ENCODE peak calls at places on chromosomes 7 and 10, in four cellular contexts. K, D, Q and O are unnamed samples.

GRCh38 chr10:20486791-20487190 is 410.3 kb downstream of the NEBL start:
- DNase-seq in K (no peak), D (no peak), Q (no peak), O (no peak)

GRCh38 chr10:60089095-60089494 is 182.7 kb upstream of the CCDC6 start:
- DNase-seq in K (no peak), D (peak; percentile 13), Q (peak; percentile 3), O (no peak)

GRCh38 chr10:60239228-60239627 is 150.4 kb downstream of the ANK3 start:
- DNase-seq in K (no peak), D (no peak), Q (no peak), O (no peak)

GRCh38 chr10:113788604-113789083 is 37.2 kb downstream of the PLEKHS1 start:
- DNase-seq in K (peak; percentile 9), D (peak; percentile 44), Q (no peak), O (no peak)

GRCh38 chr10:101817542-101818118 is 614 bp downstream of the OGA start:
- DNase-seq in K (peak; percentile 77), D (peak; percentile 74), Q (no peak), O (no peak)

GRCh38 chr10:23081156-23081833 is 14.1 kb upstream of the MSRB2 start:
- DNase-seq in K (no peak), D (no peak), Q (no peak), O (no peak)

GRCh38 chr7:48168159-48168558 is 3.1 kb upstream of the ABCA13 start:
- DNase-seq in K (no peak), D (no peak), Q (no peak), O (no peak)

GRCh38 chr10:100653957-100654834 is 91.2 kb upstream of the PAX2 start:
- DNase-seq in K (no peak), D (no peak), Q (no peak), O (peak; percentile 70)

GRCh38 chr10:48444266-48444665 is 137.8 kb downstream of the MAPK8 start:
- DNase-seq in K (peak; percentile 46), D (no peak), Q (peak; percentile 14), O (no peak)

GRCh38 chr10:111523016-111523415 is 446.2 kb downstream of the ADRA2A start:
- DNase-seq in K (no peak), D (no peak), Q (no peak), O (no peak)

GRCh38 chr10:42963302-42963701 is 113.6 kb upstream of the RET start:
- DNase-seq in K (no peak), D (no peak), Q (no peak), O (peak; percentile 13)

GRCh38 chr10:4046722-4047354 is 261.8 kb upstream of the KLF6 start:
- DNase-seq in K (no peak), D (no peak), Q (no peak), O (no peak)

GRCh38 chr10:1737222-1738061 is at the start of gene ADARB2:
- DNase-seq in K (no peak), D (no peak), Q (no peak), O (peak; percentile 83)

GRCh38 chr10:88598060-88598459 is 11.5 kb downstream of the LIPJ start:
- DNase-seq in K (no peak), D (no peak), Q (no peak), O (no peak)

GRCh38 chr10:79425074-79425532 is 20.3 kb downstream of the ZCCHC24 start:
- DNase-seq in K (no peak), D (no peak), Q (no peak), O (no peak)

GRCh38 chr7:139702313-139702731 is 75.5 kb downstream of the HIPK2 start:
- DNase-seq in K (no peak), D (no peak), Q (no peak), O (no peak)

GRCh38 chr10:28217848-28218247 is 85.0 kb downstream of the MPP7 start:
- DNase-seq in K (no peak), D (no peak), Q (no peak), O (no peak)

GRCh38 chr7:30168800-30169584 is 34.2 kb downstream of the MTURN start:
- DNase-seq in K (no peak), D (peak; percentile 36), Q (no peak), O (no peak)

GRCh38 chr10:67550838-67551402 is 145.1 kb downstream of the CTNNA3 start:
- DNase-seq in K (no peak), D (no peak), Q (no peak), O (no peak)

GRCh38 chr10:25226775-25227682 is 52.2 kb downstream of the GPR158 start:
- DNase-seq in K (peak; percentile 21), D (no peak), Q (peak; percentile 21), O (peak; percentile 41)

GRCh38 chr7:89927762-89928161 is 226.5 kb upstream of the STEAP1 start:
- DNase-seq in K (no peak), D (no peak), Q (no peak), O (no peak)

GRCh38 chr10:10128387-10128786 is 889.3 kb upstream of the CELF2 start:
- DNase-seq in K (no peak), D (no peak), Q (no peak), O (no peak)

GRCh38 chr7:36396150-36396549 is 6.5 kb downstream of the ANLN start:
- DNase-seq in K (no peak), D (no peak), Q (no peak), O (no peak)

GRCh38 chr7:157627033-157627432 is 290.2 kb downstream of the DNAJB6 start:
- DNase-seq in K (no peak), D (no peak), Q (no peak), O (no peak)

GRCh38 chr10:55058800-55059199 is 257.8 kb upstream of the PCDH15 start:
- DNase-seq in K (no peak), D (no peak), Q (no peak), O (no peak)

GRCh38 chr7:16402940-16403339 is 18.4 kb downstream of the CRPPA start:
- DNase-seq in K (no peak), D (no peak), Q (no peak), O (no peak)

GRCh38 chr10:97647556-97647955 is 7.1 kb downstream of the PI4K2A start:
- DNase-seq in K (no peak), D (no peak), Q (no peak), O (no peak)

GRCh38 chr10:7045891-7046599 is 364.8 kb downstream of the SFMBT2 start:
- DNase-seq in K (no peak), D (no peak), Q (no peak), O (no peak)

GRCh38 chr10:119415536-119416527 is 126.7 kb downstream of the RGS10 start:
- DNase-seq in K (no peak), D (no peak), Q (no peak), O (no peak)

GRCh38 chr7:4830176-4830575 is 31.7 kb downstream of the PAPOLB start:
- DNase-seq in K (peak; percentile 77), D (peak; percentile 35), Q (peak; percentile 78), O (peak; percentile 88)

GRCh38 chr7:81002471-81002870 is 83.6 kb upstream of the SEMA3C start:
- DNase-seq in K (no peak), D (no peak), Q (no peak), O (no peak)
- TF ChIP-seq HMGXB4 in K (no peak), D (no peak), Q (no peak), O (no peak)

DNA sequence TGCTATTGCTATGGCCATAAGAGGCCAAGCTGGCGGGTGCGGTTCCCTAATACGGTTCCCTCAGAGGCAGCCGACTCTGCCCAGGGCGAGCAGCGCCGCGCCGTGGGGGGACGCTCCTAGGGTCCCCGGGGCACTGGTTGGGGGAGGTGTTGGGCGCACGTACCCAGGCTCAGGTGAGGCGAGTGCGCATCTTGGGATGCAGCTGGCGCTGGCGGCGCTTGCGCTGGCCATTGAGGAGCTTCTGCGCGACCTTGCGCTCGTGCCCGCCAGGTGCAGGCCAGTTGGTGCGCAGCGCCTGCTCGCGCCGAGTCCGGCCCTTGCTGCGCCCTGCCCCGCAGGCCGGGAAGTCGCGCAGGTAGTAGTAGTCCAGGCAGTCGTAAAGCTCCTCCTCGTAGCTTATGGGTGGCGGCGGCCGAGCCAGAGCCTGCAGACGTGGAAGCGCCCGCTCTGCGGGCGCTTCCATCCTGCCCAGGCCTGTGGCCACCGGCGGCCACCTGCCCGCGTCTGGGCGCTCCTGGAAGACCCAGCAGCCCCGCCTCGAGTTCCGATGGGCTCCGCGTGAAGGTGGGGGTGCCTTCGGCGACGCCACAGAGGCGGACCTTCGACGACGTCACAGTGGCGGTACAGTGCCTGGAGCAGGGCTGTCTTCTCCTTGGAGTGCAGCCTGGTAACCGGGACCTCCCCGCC is at the start of gene NUPR2:
- DNase-seq in K (no peak), D (no peak), Q (no peak), O (no peak)
- TF ChIP-seq HMGXB4 in K (no peak), D (no peak), Q (no peak), O (no peak)

DNA sequence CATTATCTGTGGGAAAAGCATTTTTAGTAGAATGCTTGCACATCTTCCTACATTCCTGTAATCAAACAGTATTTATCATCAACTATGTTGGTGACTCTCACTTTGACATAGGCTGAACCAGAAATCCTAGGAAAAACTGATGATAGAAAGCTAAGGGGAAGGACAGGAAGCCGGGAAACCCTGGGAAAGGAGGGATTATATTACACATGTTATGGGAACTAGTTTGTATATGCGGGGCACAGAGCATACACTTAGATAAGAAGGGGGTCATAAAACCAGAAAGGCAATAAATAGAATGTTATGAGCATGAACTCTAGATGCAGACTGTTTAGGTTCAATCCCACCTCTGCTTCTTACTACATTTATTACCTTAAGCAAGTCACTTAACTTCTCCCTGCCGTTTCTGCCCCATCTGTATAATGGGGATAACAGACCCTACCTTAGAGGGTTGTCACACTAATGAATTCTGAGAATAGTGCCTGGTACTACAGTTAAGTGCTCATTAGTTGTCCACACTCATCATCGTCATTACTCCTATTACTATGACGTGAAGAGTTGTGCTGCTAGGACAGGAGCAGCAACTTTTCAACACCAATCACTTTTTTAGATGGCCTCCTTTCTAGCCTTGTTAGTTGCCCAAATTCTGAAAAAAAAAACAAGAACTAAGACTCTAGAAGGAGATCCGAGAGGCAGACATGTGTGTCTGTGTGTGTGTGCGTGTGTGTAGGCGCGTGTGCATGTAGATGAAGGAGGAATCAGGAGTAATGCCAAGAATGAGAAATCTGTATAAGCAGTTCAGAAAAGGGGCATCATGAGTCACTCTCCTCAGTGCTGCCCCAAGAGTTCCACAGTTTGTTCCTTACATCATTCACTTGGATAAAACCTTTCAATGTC is 52.2 kb downstream of the KMT2C start:
- DNase-seq in K (no peak), D (no peak), Q (no peak), O (no peak)
- TF ChIP-seq HMGXB4 in K (no peak), D (no peak), Q (no peak), O (no peak)

DNA sequence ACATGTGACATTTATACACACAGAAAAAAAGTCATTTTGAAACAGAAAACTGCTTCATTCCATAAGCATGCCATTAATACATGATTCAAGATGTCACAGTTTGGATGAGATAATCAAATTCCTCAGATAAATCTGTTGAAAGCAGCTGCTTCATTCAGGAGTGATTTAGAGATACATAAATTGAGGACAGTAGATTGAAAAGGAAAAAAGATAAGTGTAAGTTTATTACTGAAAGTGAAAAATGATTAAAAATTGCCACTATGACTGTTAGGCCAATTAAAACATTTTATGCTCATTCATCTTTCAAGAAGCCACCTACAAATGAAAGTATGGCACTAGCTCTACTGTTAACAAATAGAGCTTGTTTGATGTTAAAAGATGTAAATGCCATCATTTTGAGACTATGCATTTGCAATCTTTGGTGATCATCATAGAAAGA is 136.9 kb upstream of the CDK6 start:
- DNase-seq in K (no peak), D (no peak), Q (no peak), O (no peak)
- TF ChIP-seq HMGXB4 in K (no peak), D (no peak), Q (no peak), O (no peak)

GRCh38 chr10:37728830-37729229 is 128.6 kb downstream of the ZNF248 start:
- DNase-seq in K (no peak), D (no peak), Q (no peak), O (no peak)
- TF ChIP-seq HMGXB4 in K (no peak), D (no peak), Q (no peak), O (no peak)

GRCh38 chr7:42385912-42386311 is 148.9 kb upstream of the GLI3 start:
- DNase-seq in K (no peak), D (no peak), Q (no peak), O (no peak)
- TF ChIP-seq HMGXB4 in K (no peak), D (no peak), Q (no peak), O (no peak)